ENCODE peak calls at places on chromosomes 11 and 22, in six cellular contexts. U is activated CD4-positive, CD25-positive, alpha-beta regulatory T cell treated with anti-CD3 and anti-CD28 coated beads, Interleukin-2, amount 50 U/mL, for 72 hours; B is memory B cell; J is ureter; M is EH; C is KG1. S is an unnamed sample.
A peak's percentile ranks its signal among the peaks of the same experiment; 100 is the strongest.

GRCh38 chr22:21025266-21025665 is 7.1 kb downstream of the SLC7A4 start:
- DNase-seq in M (no peak), C (no peak), U (no peak), J (peak; percentile 76), B (no peak), S (no peak)

GRCh38 chr22:50057292-50057867 is 718 bp downstream of the TTLL8 start:
- DNase-seq in J (no peak), C (no peak), U (no peak), M (no peak), B (no peak), S (no peak)

GRCh38 chr11:73402834-73403185 is 26.6 kb downstream of the RELT start:
- DNase-seq in J (peak; percentile 30), M (peak; percentile 44), C (no peak), B (no peak), U (no peak), S (no peak)

GRCh38 chr11:71991494-71991893 is 7.2 kb upstream of the IL18BP start:
- DNase-seq in B (no peak), C (no peak), J (no peak), M (no peak), U (no peak), S (no peak)

GRCh38 chr11:34036456-34036855 is 15.1 kb upstream of the CAPRIN1 start:
- DNase-seq in M (peak; percentile 20), C (no peak), U (no peak), B (no peak), J (no peak), S (peak; percentile 9)

GRCh38 chr11:86696004-86696403 is 23.6 kb upstream of the ME3 start:
- DNase-seq in M (peak; percentile 97), U (no peak), J (no peak), C (no peak), B (no peak), S (peak; percentile 97)

GRCh38 chr11:19441752-19442553 is 201.2 kb upstream of the E2F8 start:
- DNase-seq in B (no peak), M (peak; percentile 91), C (no peak), U (peak; percentile 33), J (peak; percentile 76), S (peak; percentile 98)

GRCh38 chr11:4025957-4026324 is 68.7 kb upstream of the RRM1 start:
- DNase-seq in U (no peak), B (no peak), J (no peak), M (peak; percentile 69), C (no peak), S (peak; percentile 50)

GRCh38 chr11:70240337-70240736 is 30.2 kb upstream of the PPFIA1 start:
- DNase-seq in J (no peak), C (no peak), M (no peak), B (no peak), U (no peak), S (no peak)

GRCh38 chr11:62130498-62131464 is 7.0 kb downstream of the INCENP start:
- DNase-seq in B (no peak), M (no peak), C (no peak), U (peak; percentile 14), J (no peak), S (no peak)

GRCh38 chr11:30552839-30553238 is 33.3 kb downstream of the MPPED2 start:
- DNase-seq in J (no peak), C (no peak), M (no peak), B (no peak), U (no peak), S (no peak)

GRCh38 chr11:62539238-62539925 is 7.2 kb downstream of the AHNAK start:
- DNase-seq in J (peak; percentile 87), U (no peak), B (no peak), C (no peak), M (peak; percentile 90), S (peak; percentile 90)

GRCh38 chr11:116207349-116207748 is 565.4 kb downstream of the BUD13 start:
- DNase-seq in B (no peak), U (no peak), M (no peak), J (no peak), C (no peak), S (no peak)

GRCh38 chr11:108872781-108873291 is 208.0 kb downstream of the DDX10 start:
- DNase-seq in M (peak; percentile 40), B (no peak), C (no peak), U (no peak), J (no peak), S (no peak)

GRCh38 chr22:37887610-37888378 is 18.3 kb upstream of the MICALL1 start:
- DNase-seq in U (no peak), C (no peak), J (peak; percentile 82), M (peak; percentile 97), B (no peak), S (peak; percentile 68)

GRCh38 chr11:72807021-72807693 is 7.1 kb upstream of the ATG16L2 start:
- DNase-seq in B (no peak), C (no peak), J (no peak), M (peak; percentile 77), U (no peak), S (peak; percentile 54)

GRCh38 chr11:64800633-64801464 is 2.2 kb downstream of the MAP4K2 start:
- DNase-seq in C (no peak), J (no peak), B (no peak), M (no peak), U (no peak), S (no peak)

GRCh38 chr22:20108757-20109230 is 7.1 kb upstream of the RANBP1 start:
- DNase-seq in U (no peak), M (no peak), C (no peak), B (no peak), J (no peak), S (no peak)

GRCh38 chr22:28711820-28712777 is 29.5 kb downstream of the CHEK2 start:
- DNase-seq in J (no peak), B (no peak), C (no peak), M (peak; percentile 96), U (no peak), S (peak; percentile 96)

GRCh38 chr22:42962295-42963230 is 52.4 kb downstream of the PACSIN2 start:
- DNase-seq in M (peak; percentile 37), B (no peak), C (no peak), J (no peak), U (no peak), S (no peak)

GRCh38 chr11:126545057-126545555 is 189.6 kb downstream of the ST3GAL4 start:
- DNase-seq in J (no peak), U (no peak), B (no peak), M (no peak), C (no peak), S (no peak)

GRCh38 chr22:39746600-39747262 is 146.8 kb downstream of the ENTHD1 start:
- DNase-seq in M (no peak), J (no peak), U (no peak), B (no peak), C (no peak), S (no peak)

GRCh38 chr11:91305402-91305801 is 919.2 kb upstream of the FAT3 start:
- DNase-seq in B (no peak), C (no peak), U (no peak), M (no peak), J (no peak), S (no peak)

GRCh38 chr22:37892566-37893338 is 13.3 kb upstream of the MICALL1 start:
- DNase-seq in U (no peak), C (no peak), M (no peak), B (no peak), J (no peak), S (no peak)

GRCh38 chr22:46977656-46978343 is 215.3 kb downstream of the TBC1D22A start:
- DNase-seq in C (no peak), M (no peak), U (no peak), B (no peak), J (no peak), S (no peak)

GRCh38 chr11:27938011-27938410 is 169.9 kb downstream of the KIF18A start:
- DNase-seq in B (no peak), M (peak; percentile 68), J (no peak), C (no peak), U (no peak), S (peak; percentile 31)

GRCh38 chr22:41799486-41800347 is 762 bp upstream of the CCDC134 start:
- DNase-seq in C (no peak), M (peak; percentile 32), J (peak; percentile 53), B (peak; percentile 23), U (peak; percentile 55), S (no peak)

GRCh38 chr22:36470162-36470993 is 11.1 kb downstream of the TXN2 start:
- DNase-seq in B (peak; percentile 77), U (peak; percentile 72), M (peak; percentile 90), C (peak; percentile 82), J (peak; percentile 88), S (peak; percentile 76)

GRCh38 chr11:65419773-65420481 is 2.7 kb upstream of the NEAT1 start:
- DNase-seq in U (peak; percentile 69), B (no peak), M (peak; percentile 95), J (peak; percentile 95), C (peak; percentile 70), S (peak; percentile 89)

GRCh38 chr11:13775471-13775870 is 107.0 kb downstream of the FAR1 start:
- DNase-seq in J (no peak), M (no peak), B (no peak), C (no peak), U (no peak), S (no peak)